ENCODE peak calls at places on chromosomes 12 and 14, in five cellular contexts. X, I, N, Z and C are unnamed samples.

GRCh38 chr12:1811281-1811947 is 9.0 kb upstream of the LRTM2 start:
- DNase-seq in N (no peak), I (no peak), X (no peak), Z (peak; percentile 22), C (peak; percentile 52)

GRCh38 chr12:21129352-21129751 is 1.6 kb upstream of the SLCO1B1 start:
- DNase-seq in I (no peak), X (no peak), N (no peak), Z (no peak), C (no peak)

GRCh38 chr12:124565071-124565491 is 2.3 kb downstream of the NCOR2 start:
- DNase-seq in X (no peak), Z (no peak), I (no peak), N (peak; percentile 53), C (no peak)

GRCh38 chr14:75428230-75429104 is 645 bp downstream of the JDP2 start:
- DNase-seq in I (no peak), N (peak; percentile 73), X (no peak), Z (peak; percentile 18), C (no peak)

GRCh38 chr12:80704430-80704829 is 3.0 kb upstream of the MYF6 start:
- DNase-seq in N (no peak), X (no peak), I (no peak), Z (no peak), C (no peak)

GRCh38 chr12:124474709-124475108 is 92.7 kb downstream of the NCOR2 start:
- DNase-seq in N (no peak), I (no peak), X (no peak), Z (no peak), C (no peak)

GRCh38 chr12:58443273-58443980 is 476.9 kb downstream of the LRIG3 start:
- DNase-seq in X (peak; percentile 47), I (no peak), N (peak; percentile 5), Z (no peak), C (peak; percentile 13)

GRCh38 chr14:25431211-25432076 is 381.5 kb upstream of the STXBP6 start:
- DNase-seq in X (peak; percentile 50), I (no peak), N (peak; percentile 15), Z (peak; percentile 13), C (no peak)

GRCh38 chr14:105898482-105899010 is 372.2 kb downstream of the TMEM121 start:
- DNase-seq in N (no peak), Z (no peak), X (no peak), I (no peak), C (no peak)

DNA sequence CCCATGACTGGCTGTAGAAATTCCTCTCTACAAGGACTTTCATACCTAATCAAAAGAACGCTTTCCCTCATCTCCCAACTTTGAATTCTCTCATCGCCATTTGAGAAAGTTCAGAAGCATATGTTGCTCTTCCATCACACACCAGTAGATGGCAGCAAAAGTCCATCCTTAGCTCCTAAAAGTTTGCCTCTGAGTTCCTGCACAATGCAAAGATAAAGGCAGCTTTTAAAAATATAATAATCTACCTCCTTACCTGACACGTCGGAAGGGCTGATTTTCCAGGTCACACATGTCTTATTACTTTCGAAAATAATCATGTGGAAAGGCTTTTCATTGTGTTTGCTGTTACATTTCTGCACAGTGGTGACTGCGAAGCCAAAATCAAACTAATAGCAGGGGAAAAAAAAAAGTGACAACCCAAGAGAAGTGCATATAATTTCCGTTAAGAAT is 456.7 kb upstream of the SEL1L start:
- DNase-seq in I (peak; percentile 16), Z (peak; percentile 46), X (peak; percentile 52), N (peak; percentile 6), C (peak; percentile 45)
- TF ChIP-seq USF2 in I (no peak), Z (no peak), X (no peak), N (no peak), C (no peak)

GRCh38 chr14:70366890-70367289 is 7.4 kb upstream of the COX16 start:
- DNase-seq in I (no peak), X (no peak), N (no peak), Z (no peak), C (no peak)
- TF ChIP-seq USF2 in I (no peak), X (no peak), N (no peak), Z (no peak), C (no peak)

GRCh38 chr12:121723200-121723599 is 10.6 kb downstream of the TMEM120B start:
- DNase-seq in Z (no peak), X (no peak), N (no peak), I (no peak), C (no peak)

GRCh38 chr12:121720762-121721161 is 8.2 kb downstream of the TMEM120B start:
- DNase-seq in X (no peak), N (no peak), I (no peak), Z (no peak), C (peak; percentile 31)

GRCh38 chr12:121715862-121716435 is 3.4 kb downstream of the TMEM120B start:
- DNase-seq in N (no peak), X (no peak), I (no peak), Z (no peak), C (no peak)

GRCh38 chr12:121718653-121719239 is 6.2 kb downstream of the TMEM120B start:
- DNase-seq in Z (peak; percentile 21), I (no peak), X (no peak), N (no peak), C (no peak)

DNA sequence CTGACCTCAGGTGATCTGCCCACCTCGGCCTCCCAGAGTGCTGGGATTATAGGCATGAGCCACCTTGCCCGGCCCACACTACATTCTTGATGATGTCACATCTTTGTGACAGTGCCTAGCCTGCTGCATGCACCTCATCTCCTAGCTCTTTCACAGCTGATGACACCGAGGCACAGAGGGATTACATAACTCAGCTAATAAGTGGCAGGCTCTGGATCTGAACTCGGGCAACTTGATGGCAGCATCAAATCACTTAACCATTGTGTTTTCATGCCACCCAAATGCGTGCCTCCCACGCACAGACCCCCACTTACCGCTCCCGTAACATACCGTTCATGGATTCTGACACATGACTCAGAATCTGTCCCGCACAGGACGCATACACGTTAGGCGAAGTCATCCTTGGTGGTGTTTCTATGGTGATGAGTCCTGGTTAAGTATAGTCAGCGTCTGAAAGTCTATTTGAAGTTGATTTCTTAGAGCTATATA is 7.4 kb downstream of the TMEM120B start:
- DNase-seq in Z (peak; percentile 20), I (no peak), N (no peak), X (peak; percentile 66), C (peak; percentile 93)
- TF ChIP-seq USF2 in Z (no peak), I (no peak), N (no peak), X (no peak), C (no peak)

GRCh38 chr12:13340149-13340548 is 143.6 kb downstream of the EMP1 start:
- DNase-seq in I (no peak), Z (no peak), X (peak; percentile 51), N (no peak), C (no peak)
- TF ChIP-seq USF2 in I (no peak), Z (no peak), X (no peak), N (no peak), C (no peak)

GRCh38 chr14:23663711-23664110 is 27.5 kb downstream of the DHRS2 start:
- DNase-seq in Z (no peak), N (no peak), X (no peak), I (no peak), C (no peak)

GRCh38 chr14:23660290-23661226 is 24.4 kb downstream of the DHRS2 start:
- DNase-seq in Z (no peak), N (no peak), I (no peak), X (no peak), C (no peak)

GRCh38 chr14:23663127-23663526 is 27.0 kb downstream of the DHRS2 start:
- DNase-seq in Z (no peak), I (no peak), N (no peak), X (no peak), C (no peak)

GRCh38 chr14:23664207-23664885 is 28.2 kb downstream of the DHRS2 start:
- DNase-seq in N (no peak), X (no peak), I (no peak), Z (no peak), C (no peak)

DNA sequence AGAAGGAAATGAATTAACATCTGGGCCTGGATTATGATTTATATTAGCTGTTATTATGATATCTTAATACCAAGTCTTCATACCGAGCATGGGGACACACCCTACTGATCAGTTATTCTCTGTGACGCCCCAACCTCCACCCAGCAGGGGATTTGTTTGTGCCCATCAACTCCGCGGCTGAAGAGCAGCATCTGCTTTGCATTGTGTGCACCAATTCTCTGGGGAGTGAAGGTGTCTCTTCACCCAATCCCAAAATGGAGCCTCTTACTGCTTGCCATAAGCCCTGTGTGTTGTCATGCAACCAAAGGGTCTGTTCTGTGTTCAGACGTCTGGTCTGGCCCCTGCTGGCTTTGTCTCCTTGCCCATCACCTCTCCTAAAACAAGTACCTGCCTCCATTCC is 25.4 kb downstream of the DHRS2 start:
- DNase-seq in Z (no peak), X (no peak), N (no peak), I (no peak), C (no peak)
- TF ChIP-seq USF2 in Z (no peak), X (no peak), N (no peak), I (no peak), C (no peak)

GRCh38 chr12:49864817-49865090 is 21.8 kb upstream of the BCDIN3D start:
- DNase-seq in N (no peak), Z (no peak), I (no peak), X (no peak), C (no peak)
- TF ChIP-seq USF2 in N (no peak), Z (no peak), I (no peak), X (no peak), C (no peak)

GRCh38 chr14:101884537-101885253 is 79.7 kb upstream of the DYNC1H1 start:
- DNase-seq in I (no peak), Z (peak; percentile 42), X (no peak), N (no peak), C (no peak)
- TF ChIP-seq USF2 in I (no peak), Z (no peak), X (no peak), N (no peak), C (no peak)

GRCh38 chr12:106791531-106791930 is 17.0 kb downstream of the RIC8B start:
- DNase-seq in X (no peak), N (no peak), I (no peak), Z (no peak), C (no peak)
- TF ChIP-seq USF2 in X (no peak), N (no peak), I (no peak), Z (no peak), C (no peak)

GRCh38 chr14:101872333-101872732 is 92.0 kb upstream of the DYNC1H1 start:
- DNase-seq in N (no peak), Z (no peak), I (no peak), X (no peak), C (no peak)

GRCh38 chr14:101869217-101869616 is 95.2 kb upstream of the DYNC1H1 start:
- DNase-seq in N (no peak), I (no peak), X (no peak), Z (no peak), C (no peak)

GRCh38 chr14:101865288-101865687 is 99.1 kb upstream of the DYNC1H1 start:
- DNase-seq in X (no peak), N (no peak), Z (no peak), I (no peak), C (no peak)

GRCh38 chr14:101870273-101870939 is 94.0 kb upstream of the DYNC1H1 start:
- DNase-seq in X (no peak), N (no peak), Z (no peak), I (no peak), C (no peak)

DNA sequence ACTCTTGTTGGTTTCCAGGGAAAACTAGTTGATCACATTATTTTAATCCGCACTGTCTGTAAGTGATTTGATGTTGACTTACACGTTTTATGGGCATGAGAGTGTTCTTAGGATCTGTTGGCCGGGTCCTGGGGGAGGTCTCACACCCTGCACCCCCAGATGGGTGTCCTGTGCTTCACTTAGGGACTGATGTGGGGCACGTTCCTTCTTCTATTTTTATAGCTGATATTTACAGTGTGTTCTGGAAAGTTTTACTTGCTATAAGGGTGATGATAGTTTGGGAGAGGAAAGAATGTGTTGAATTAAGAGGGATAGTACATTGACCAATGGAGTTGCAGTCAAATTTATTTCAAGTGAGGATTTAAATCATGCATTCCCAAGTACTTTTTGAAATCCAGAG is 96.5 kb upstream of the DYNC1H1 start:
- DNase-seq in N (no peak), X (no peak), I (no peak), Z (no peak), C (no peak)
- TF ChIP-seq USF2 in N (no peak), X (no peak), I (no peak), Z (no peak), C (no peak)